ENCODE peak calls at places on chromosomes 2 and 18, in six cellular contexts. B is PC-3, U is sigmoid colon, C is tibial artery, G is left ventricle myocardium inferior, X is heart left ventricle. Q is an unnamed sample.
A peak's percentile ranks its signal among the peaks of the same experiment; 100 is the strongest.

GRCh38 chr2:188820576-188820975 is 153.6 kb upstream of the COL3A1 start:
- DNase-seq in B (no peak), U (no peak), C (no peak), G (no peak), X (no peak), Q (no peak)

GRCh38 chr18:48676756-48677368 is 138.0 kb downstream of the CTIF start:
- DNase-seq in B (peak; percentile 50), U (peak; percentile 83), C (peak; percentile 86), G (peak; percentile 68), X (peak; percentile 74), Q (peak; percentile 66)

GRCh38 chr18:68839701-68840100 is 41.8 kb downstream of the CCDC102B start:
- DNase-seq in B (no peak), U (no peak), C (no peak), G (no peak), X (no peak), Q (no peak)

GRCh38 chr2:227415538-227416424 is 28.0 kb upstream of the SCYGR1 start:
- DNase-seq in B (peak; percentile 81), U (peak; percentile 69), C (no peak), G (peak; percentile 53), X (peak; percentile 36), Q (no peak)

GRCh38 chr2:17375262-17375661 is 143.0 kb downstream of the RAD51AP2 start:
- DNase-seq in B (no peak), U (no peak), C (no peak), G (no peak), X (no peak), Q (no peak)

GRCh38 chr2:2787301-2787907 is 456.3 kb upstream of the MYT1L start:
- DNase-seq in B (no peak), U (no peak), C (peak; percentile 37), G (no peak), X (peak; percentile 34), Q (no peak)

GRCh38 chr2:178674122-178674521 is 133.1 kb downstream of the TTN start:
- DNase-seq in B (peak; percentile 52), U (no peak), C (no peak), G (no peak), X (no peak), Q (no peak)

GRCh38 chr18:49886891-49887764 is 73.8 kb upstream of the ACAA2 start:
- DNase-seq in B (peak; percentile 3), U (no peak), C (no peak), G (no peak), X (no peak), Q (no peak)

GRCh38 chr2:95026471-95027368 is 1.2 kb downstream of the MAL start:
- DNase-seq in B (no peak), U (no peak), C (no peak), G (no peak), X (no peak), Q (no peak)

GRCh38 chr2:5668682-5669267 is 23.4 kb upstream of the SOX11 start:
- DNase-seq in B (no peak), U (no peak), C (no peak), G (no peak), X (no peak), Q (no peak)

GRCh38 chr2:98913916-98914712 is 21.9 kb downstream of the CRACDL start:
- DNase-seq in B (peak; percentile 56), U (peak; percentile 50), C (peak; percentile 56), G (no peak), X (no peak), Q (no peak)

GRCh38 chr2:3022841-3023372 is 354.7 kb downstream of the EIPR1 start:
- DNase-seq in B (no peak), U (no peak), C (no peak), G (no peak), X (no peak), Q (no peak)

GRCh38 chr18:68056936-68057335 is 540.4 kb upstream of the DSEL start:
- DNase-seq in B (no peak), U (no peak), C (no peak), G (no peak), X (no peak), Q (no peak)

GRCh38 chr18:31510319-31510718 is 12.3 kb downstream of the DSG2 start:
- DNase-seq in B (peak; percentile 50), U (no peak), C (no peak), G (no peak), X (no peak), Q (no peak)

GRCh38 chr18:31512203-31512764 is 14.3 kb downstream of the DSG2 start:
- DNase-seq in B (peak; percentile 67), U (no peak), C (no peak), G (no peak), X (no peak), Q (peak; percentile 88)

GRCh38 chr18:31513189-31513907 is 15.4 kb downstream of the DSG2 start:
- DNase-seq in B (peak; percentile 74), U (no peak), C (no peak), G (no peak), X (no peak), Q (no peak)

GRCh38 chr18:31509571-31509970 is 11.6 kb downstream of the DSG2 start:
- DNase-seq in B (no peak), U (no peak), C (no peak), G (no peak), X (no peak), Q (no peak)

GRCh38 chr18:31511098-31511497 is 13.1 kb downstream of the DSG2 start:
- DNase-seq in B (no peak), U (no peak), C (no peak), G (no peak), X (no peak), Q (no peak)
- H3K27ac ChIP-seq in B (peak overlapping the region; percentile 56), U (no peak overlapping the region), C (no peak overlapping the region), G (no peak overlapping the region), X (no peak overlapping the region), Q (peak overlapping the region; percentile 63)

DNA sequence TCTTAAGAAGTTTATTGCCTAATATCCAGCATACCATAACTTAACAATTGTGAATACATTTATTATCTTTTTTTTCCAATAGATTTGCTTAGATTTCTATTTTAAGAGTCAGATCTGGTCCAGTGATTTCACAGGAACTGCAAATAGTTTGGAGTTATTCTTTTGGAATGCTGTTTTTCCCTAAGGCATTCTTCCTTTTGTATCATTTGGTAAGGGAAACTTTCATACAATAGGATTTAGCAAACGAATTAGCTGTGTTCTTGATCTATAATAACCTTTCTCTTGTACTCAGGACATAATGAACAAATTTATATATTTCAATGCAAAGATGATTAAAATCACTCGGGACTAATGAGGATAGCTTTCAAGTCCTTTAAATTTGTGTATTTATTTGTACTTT is 201.6 kb downstream of the ERBB4 start:
- DNase-seq in B (no peak), U (no peak), C (no peak), G (no peak), X (no peak), Q (no peak)
- H3K4me3 ChIP-seq in B (no peak overlapping the region), U (no peak overlapping the region), C (no peak overlapping the region), G (no peak overlapping the region), X (no peak overlapping the region), Q (no peak overlapping the region)

DNA sequence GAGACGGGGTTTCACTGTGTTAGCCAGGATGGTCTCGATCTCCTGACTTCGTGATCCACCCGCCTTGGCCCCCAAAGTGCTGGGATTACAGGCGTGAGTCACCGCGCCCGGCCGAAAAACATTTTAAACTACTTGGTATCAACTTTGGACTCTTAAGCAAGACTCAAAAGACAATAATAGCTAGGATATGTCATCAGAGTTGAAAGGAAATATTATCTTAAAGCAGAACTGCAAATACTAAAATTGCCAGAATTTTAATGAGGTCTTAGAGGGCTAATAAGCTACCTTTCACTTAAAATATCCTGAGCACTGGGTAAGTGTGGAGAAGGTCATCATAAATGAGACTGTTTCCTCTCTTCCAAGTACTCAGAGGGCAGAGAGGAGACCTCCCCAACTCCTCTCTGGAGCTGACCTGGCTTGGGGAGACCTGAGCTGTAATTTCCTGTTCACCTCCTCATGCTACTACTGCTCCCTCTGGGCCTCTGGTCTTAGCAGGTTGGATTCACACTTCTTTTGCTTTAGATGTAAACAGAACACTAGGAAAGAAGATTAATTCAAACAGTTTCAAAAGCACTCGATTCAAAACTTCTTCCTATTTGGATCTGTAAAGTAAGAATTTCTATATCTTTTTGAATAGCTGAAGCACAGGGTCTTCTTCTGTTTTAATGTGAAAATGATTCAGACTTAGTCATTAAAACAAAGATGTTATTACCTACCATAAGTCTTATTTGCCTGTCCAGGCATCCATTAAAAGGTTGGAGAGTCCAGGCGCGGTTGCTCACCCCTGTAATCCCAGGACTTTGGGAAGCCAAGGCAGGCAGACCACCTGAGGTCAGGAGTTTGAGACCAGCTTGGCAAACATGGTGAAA is 16.5 kb downstream of the CNRIP1 start:
- DNase-seq in B (peak; percentile 52), U (no peak), C (no peak), G (no peak), X (no peak), Q (no peak)
- H3K27ac ChIP-seq in B (peak overlapping the region; percentile 38), U (no peak overlapping the region), C (no peak overlapping the region), G (no peak overlapping the region), X (no peak overlapping the region), Q (no peak overlapping the region)

DNA sequence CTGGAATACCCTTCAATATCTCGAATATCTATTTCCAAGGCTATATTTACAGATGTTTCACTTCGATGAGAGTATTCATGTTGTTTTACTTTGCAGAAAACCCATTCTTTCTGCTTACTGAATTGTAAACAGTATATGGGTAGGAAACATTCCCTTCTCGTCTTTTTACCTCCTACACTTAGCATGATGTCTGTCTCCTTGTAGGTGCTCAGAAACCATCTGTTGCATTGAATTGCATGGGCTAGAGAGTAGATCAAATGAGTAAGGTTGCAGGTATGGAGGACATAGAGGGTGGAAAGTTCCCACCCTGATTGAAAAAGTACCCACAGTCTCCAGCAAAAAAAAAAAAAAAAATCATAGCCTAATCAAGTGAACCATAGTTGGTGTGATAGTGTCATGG is 1.8 kb downstream of the CYTIP start:
- DNase-seq in B (no peak), U (no peak), C (no peak), G (no peak), X (no peak), Q (no peak)
- H3K4me3 ChIP-seq in B (no peak overlapping the region), U (no peak overlapping the region), C (no peak overlapping the region), G (peak overlapping the region; percentile 24), X (no peak overlapping the region), Q (peak overlapping the region; percentile 11)

GRCh38 chr2:217790195-217790594 is 212.6 kb downstream of the TNS1 start:
- DNase-seq in B (no peak), U (peak; percentile 61), C (peak; percentile 64), G (no peak), X (no peak), Q (no peak)
- H3K27ac ChIP-seq in B (no peak overlapping the region), U (peak overlapping the region; percentile 58), C (peak overlapping the region; percentile 58), G (peak overlapping the region; percentile 54), X (peak overlapping the region; percentile 37), Q (no peak overlapping the region)

GRCh38 chr2:208006833-208007232 is 18.5 kb downstream of the PLEKHM3 start:
- DNase-seq in B (no peak), U (no peak), C (no peak), G (no peak), X (no peak), Q (no peak)

GRCh38 chr2:208017721-208018120 is 7.6 kb downstream of the PLEKHM3 start:
- DNase-seq in B (no peak), U (no peak), C (no peak), G (no peak), X (no peak), Q (no peak)

GRCh38 chr2:208010501-208010900 is 14.8 kb downstream of the PLEKHM3 start:
- DNase-seq in B (no peak), U (no peak), C (no peak), G (no peak), X (no peak), Q (no peak)

GRCh38 chr2:208015475-208015874 is 9.9 kb downstream of the PLEKHM3 start:
- DNase-seq in B (peak; percentile 45), U (no peak), C (no peak), G (no peak), X (no peak), Q (no peak)

DNA sequence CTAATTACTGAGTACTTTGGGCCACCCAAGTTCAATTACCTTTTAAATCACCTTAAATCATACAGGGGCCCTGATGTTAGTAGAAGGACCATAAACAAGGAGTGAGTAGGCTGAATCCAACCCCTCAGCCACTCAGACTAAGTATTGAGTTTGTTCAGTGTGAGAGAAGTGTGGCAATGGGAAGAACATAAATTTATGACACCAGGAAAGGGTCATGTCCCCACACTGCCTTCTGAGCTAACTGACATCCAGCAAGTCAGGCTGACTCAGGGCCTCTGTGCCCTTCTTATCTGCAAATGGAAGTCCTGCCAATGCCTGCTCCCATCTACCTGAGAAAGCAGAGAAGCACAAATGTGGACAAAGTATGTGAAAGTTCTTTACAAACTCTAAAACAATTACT is 12.9 kb downstream of the PLEKHM3 start:
- DNase-seq in B (no peak), U (no peak), C (no peak), G (no peak), X (no peak), Q (no peak)
- H3K4me3 ChIP-seq in B (no peak overlapping the region), U (no peak overlapping the region), C (no peak overlapping the region), G (no peak overlapping the region), X (no peak overlapping the region), Q (no peak overlapping the region)

Q was measured in colonic mucosa.